ENCODE peak calls at places on chromosomes 13 and 19, in eight cellular contexts. D is body of pancreas, U is kidney epithelial cell, G is AG09319, H is left lung, B is H9, J is mesothelial cell of epicardium, K is type B pancreatic cell. X is an unnamed sample.

GRCh38 chr13:24606486-24607170 is 73.6 kb upstream of the ATP12A start:
- DNase-seq in D (no peak), U (no peak), G (no peak), H (no peak), B (no peak), J (no peak), K (no peak), X (no peak)

GRCh38 chr19:45601115-45601514 is 897 bp downstream of the GPR4 start:
- DNase-seq in D (no peak), U (no peak), G (no peak), H (no peak), B (no peak), J (no peak), K (no peak), X (no peak)

GRCh38 chr19:47391510-47392223 is 27.7 kb downstream of the MEIS3 start:
- DNase-seq in D (peak), U (peak), G (peak), H (peak), B (peak), J (peak), K (no peak), X (peak)

GRCh38 chr13:22828081-22828480 is 352.7 kb upstream of the SGCG start:
- DNase-seq in D (no peak), U (peak), G (no peak), H (no peak), B (no peak), J (no peak), K (no peak), X (peak)

GRCh38 chr19:10568444-10568825 is 344 bp downstream of the CDKN2D start:
- DNase-seq in D (peak), U (no peak), G (no peak), H (no peak), B (peak), J (no peak), K (no peak), X (no peak)

GRCh38 chr13:110432522-110432921 is 125.4 kb downstream of the COL4A2 start:
- DNase-seq in D (no peak), U (no peak), G (no peak), H (no peak), B (no peak), J (no peak), K (no peak), X (no peak)

GRCh38 chr13:97112451-97113152 is 109.5 kb upstream of the MBNL2 start:
- DNase-seq in D (no peak), U (no peak), G (no peak), H (no peak), B (no peak), J (no peak), K (no peak), X (no peak)

GRCh38 chr13:30908416-30908980 is 2.4 kb downstream of the MEDAG start:
- DNase-seq in D (no peak), U (no peak), G (peak), H (no peak), B (no peak), J (no peak), K (no peak), X (no peak)

GRCh38 chr13:100566543-100566942 is 22.0 kb downstream of the GGACT start:
- DNase-seq in D (no peak), U (no peak), G (no peak), H (no peak), B (no peak), J (no peak), K (peak), X (no peak)

GRCh38 chr19:29260477-29261317 is 47.7 kb upstream of the UQCRFS1 start:
- DNase-seq in D (no peak), U (no peak), G (no peak), H (no peak), B (peak), J (no peak), K (no peak), X (no peak)

GRCh38 chr19:29262085-29262484 is 49.1 kb upstream of the UQCRFS1 start:
- DNase-seq in D (no peak), U (no peak), G (no peak), H (no peak), B (no peak), J (no peak), K (no peak), X (no peak)

GRCh38 chr19:29256516-29256915 is 43.6 kb upstream of the UQCRFS1 start:
- DNase-seq in D (no peak), U (no peak), G (no peak), H (no peak), B (no peak), J (no peak), K (no peak), X (no peak)

GRCh38 chr19:29259867-29260281 is 46.9 kb upstream of the UQCRFS1 start:
- DNase-seq in D (no peak), U (no peak), G (no peak), H (no peak), B (no peak), J (no peak), K (no peak), X (no peak)

GRCh38 chr19:29259153-29259552 is 46.2 kb upstream of the UQCRFS1 start:
- DNase-seq in D (no peak), U (no peak), G (no peak), H (no peak), B (peak), J (no peak), K (no peak), X (no peak)
- TF ChIP-seq CTCF in D (no peak), U (peak), G (peak), H (no peak), B (peak), J (no peak), K (peak), X (peak)

GRCh38 chr19:5823579-5824281 is 15.8 kb downstream of the FUT6 start:
- DNase-seq in D (peak), U (no peak), G (no peak), H (no peak), B (peak), J (no peak), K (no peak), X (no peak)
- TF ChIP-seq CTCF in D (peak), U (peak), G (no peak), H (no peak), B (peak), J (no peak), K (peak), X (peak)

GRCh38 chr13:94112227-94112626 is 367.3 kb downstream of the DCT start:
- DNase-seq in D (peak), U (peak), G (peak), H (no peak), B (no peak), J (no peak), K (no peak), X (peak)

GRCh38 chr13:94110011-94110410 is 369.5 kb downstream of the DCT start:
- DNase-seq in D (no peak), U (no peak), G (no peak), H (no peak), B (no peak), J (no peak), K (no peak), X (no peak)

GRCh38 chr13:94115054-94115453 is 364.4 kb downstream of the DCT start:
- DNase-seq in D (no peak), U (no peak), G (no peak), H (no peak), B (no peak), J (no peak), K (no peak), X (no peak)

GRCh38 chr13:94114166-94114565 is 365.3 kb downstream of the DCT start:
- DNase-seq in D (no peak), U (no peak), G (no peak), H (no peak), B (no peak), J (no peak), K (no peak), X (no peak)

GRCh38 chr13:94112731-94113130 is 366.8 kb downstream of the DCT start:
- DNase-seq in D (no peak), U (no peak), G (no peak), H (no peak), B (no peak), J (no peak), K (no peak), X (no peak)
- TF ChIP-seq CTCF in D (no peak), U (peak), G (no peak), H (no peak), B (no peak), J (no peak), K (no peak), X (peak)

GRCh38 chr13:76991796-76992547 is at the start of gene CLN5:
- DNase-seq in D (peak), U (peak), G (peak), H (peak), B (peak), J (peak), K (peak), X (peak)
- TF ChIP-seq CTCF in D (peak), U (no peak), G (no peak), H (peak), B (no peak), J (no peak), K (no peak), X (no peak)

GRCh38 chr13:46339035-46339666 is 47.9 kb downstream of the RUBCNL start:
- DNase-seq in D (peak), U (peak), G (no peak), H (no peak), B (no peak), J (no peak), K (no peak), X (no peak)
- TF ChIP-seq CTCF in D (no peak), U (no peak), G (no peak), H (no peak), B (no peak), J (no peak), K (no peak), X (no peak)

GRCh38 chr19:21921691-21922180 is 85.8 kb upstream of the ZNF43 start:
- DNase-seq in D (no peak), U (no peak), G (no peak), H (no peak), B (no peak), J (no peak), K (no peak), X (no peak)
- TF ChIP-seq CTCF in D (no peak), U (no peak), G (no peak), H (no peak), B (no peak), J (no peak), K (no peak), X (no peak)

DNA sequence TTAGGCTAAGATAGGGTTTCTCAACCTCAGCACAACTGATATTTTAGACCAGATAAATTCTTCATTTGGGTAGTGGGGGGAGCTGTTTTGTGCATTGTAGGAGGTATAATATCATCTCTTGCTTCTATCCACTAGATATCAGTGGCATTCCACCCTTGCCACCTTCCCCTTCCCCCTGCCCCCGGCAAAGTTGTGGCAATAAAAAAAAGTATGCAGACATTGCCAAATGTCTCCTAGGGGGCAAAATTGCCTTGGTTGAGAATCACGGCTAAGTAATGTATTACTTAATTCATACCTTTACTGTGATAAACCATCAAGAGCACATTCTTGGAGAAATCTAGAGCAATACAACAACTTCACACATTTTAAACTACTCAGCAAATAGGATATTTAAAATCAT is 51.4 kb downstream of the UBL3 start:
- DNase-seq in D (no peak), U (no peak), G (no peak), H (no peak), B (no peak), J (no peak), K (no peak), X (no peak)
- TF ChIP-seq CTCF in D (no peak), U (no peak), G (no peak), H (no peak), B (no peak), J (no peak), K (no peak), X (no peak)

X was measured in retinal pigment epithelial cell.